ENCODE peak calls at places on chromosomes 4 and X, in four cellular contexts. Z, V, E and D are unnamed samples.

GRCh38 chr4:172601195-172601594 is 567.4 kb upstream of the GALNT7 start:
- DNase-seq in E (no peak), V (no peak), Z (no peak), D (no peak)

GRCh38 chr4:153452661-153453378 is 13.3 kb upstream of the TMEM131L start:
- DNase-seq in Z (no peak), V (no peak), E (no peak), D (no peak)

GRCh38 chr4:47013373-47013772 is 18.0 kb upstream of the GABRB1 start:
- DNase-seq in Z (no peak), E (no peak), V (no peak), D (no peak)

GRCh38 chr4:168408620-168409019 is 71.7 kb downstream of the DDX60L start:
- DNase-seq in Z (peak), V (peak), E (no peak), D (no peak)

GRCh38 chr4:168710353-168710946 is 213.6 kb downstream of the PALLD start:
- DNase-seq in V (peak), Z (peak), E (no peak), D (no peak)

GRCh38 chrX:47232803-47233332 is at the start of gene USP11:
- DNase-seq in Z (no peak), E (no peak), V (peak), D (no peak)

GRCh38 chr4:128354205-128354821 is 66.7 kb upstream of the PGRMC2 start:
- DNase-seq in E (no peak), V (peak), Z (no peak), D (no peak)

GRCh38 chr4:94339779-94340178 is 2.9 kb downstream of the HPGDS start:
- DNase-seq in V (no peak), E (no peak), Z (no peak), D (peak)

GRCh38 chr4:144350706-144351105 is 210.2 kb upstream of the GYPA start:
- DNase-seq in V (no peak), E (no peak), Z (no peak), D (no peak)

GRCh38 chr4:113050361-113050760 is 908 bp downstream of the ANK2 start:
- DNase-seq in Z (no peak), E (no peak), V (no peak), D (no peak)